ENCODE peak calls at places on chromosome 1, in nine cellular contexts. One of them, this sample, is unnamed.

GRCh38 chr1:209710837-209711236 is 6.2 kb downstream of the HSD11B1 start:
- DNase-seq in tibial artery: no peak
- DNase-seq in NCI-H510A treated with DMSO at 0.1 percent for 48 hours: no peak
- DNase-seq in ELR: no peak
- DNase-seq in activated B cell treated with CpG ODN at 0.5 μM for 24 hours: no peak
- DNase-seq in activated naive CD4-positive, alpha-beta T cell treated with anti-CD3 and anti-CD28 coated beads, Interleukin-2, amount 10 ng/mL, durations not matched to agents 7 days and 5 days: no peak
- DNase-seq in right cardiac atrium: no peak
- DNase-seq in heart right ventricle: no peak
- DNase-seq in bronchial epithelial cell: peak; percentile 34
- DNase-seq in this sample: no peak

GRCh38 chr1:197915797-197916686 is 1.1 kb upstream of the LHX9 start:
- DNase-seq in bronchial epithelial cell: peak; percentile 40
- DNase-seq in NCI-H510A treated with DMSO at 0.1 percent for 48 hours: peak; percentile 68
- DNase-seq in activated naive CD4-positive, alpha-beta T cell treated with anti-CD3 and anti-CD28 coated beads, Interleukin-2, amount 10 ng/mL, durations not matched to agents 7 days and 5 days: no peak
- DNase-seq in ELR: peak; percentile 90
- DNase-seq in heart right ventricle: peak; percentile 60
- DNase-seq in right cardiac atrium: peak; percentile 85
- DNase-seq in activated B cell treated with CpG ODN at 0.5 μM for 24 hours: no peak
- DNase-seq in tibial artery: peak; percentile 65
- DNase-seq in this sample: no peak

GRCh38 chr1:225999912-226000337 is 782 bp upstream of the SDE2 start:
- DNase-seq in NCI-H510A treated with DMSO at 0.1 percent for 48 hours: peak; percentile 45
- DNase-seq in tibial artery: no peak
- DNase-seq in activated B cell treated with CpG ODN at 0.5 μM for 24 hours: no peak
- DNase-seq in bronchial epithelial cell: no peak
- DNase-seq in right cardiac atrium: no peak
- DNase-seq in ELR: no peak
- DNase-seq in heart right ventricle: no peak
- DNase-seq in activated naive CD4-positive, alpha-beta T cell treated with anti-CD3 and anti-CD28 coated beads, Interleukin-2, amount 10 ng/mL, durations not matched to agents 7 days and 5 days: no peak
- DNase-seq in this sample: no peak

GRCh38 chr1:201748331-201748730 is 80.6 kb upstream of the IPO9 start:
- DNase-seq in activated naive CD4-positive, alpha-beta T cell treated with anti-CD3 and anti-CD28 coated beads, Interleukin-2, amount 10 ng/mL, durations not matched to agents 7 days and 5 days: no peak
- DNase-seq in tibial artery: no peak
- DNase-seq in heart right ventricle: no peak
- DNase-seq in right cardiac atrium: no peak
- DNase-seq in ELR: peak; percentile 97
- DNase-seq in bronchial epithelial cell: peak; percentile 65
- DNase-seq in NCI-H510A treated with DMSO at 0.1 percent for 48 hours: no peak
- DNase-seq in activated B cell treated with CpG ODN at 0.5 μM for 24 hours: no peak
- DNase-seq in this sample: no peak

GRCh38 chr1:6466023-6466422 is at the start of gene TNFRSF25:
- DNase-seq in NCI-H510A treated with DMSO at 0.1 percent for 48 hours: peak; percentile 77
- DNase-seq in ELR: no peak
- DNase-seq in bronchial epithelial cell: no peak
- DNase-seq in tibial artery: no peak
- DNase-seq in activated B cell treated with CpG ODN at 0.5 μM for 24 hours: no peak
- DNase-seq in right cardiac atrium: no peak
- DNase-seq in activated naive CD4-positive, alpha-beta T cell treated with anti-CD3 and anti-CD28 coated beads, Interleukin-2, amount 10 ng/mL, durations not matched to agents 7 days and 5 days: peak; percentile 72
- DNase-seq in heart right ventricle: no peak
- DNase-seq in this sample: no peak

GRCh38 chr1:9426291-9426711 is 113.0 kb upstream of the SLC25A33 start:
- DNase-seq in right cardiac atrium: no peak
- DNase-seq in activated naive CD4-positive, alpha-beta T cell treated with anti-CD3 and anti-CD28 coated beads, Interleukin-2, amount 10 ng/mL, durations not matched to agents 7 days and 5 days: peak; percentile 90
- DNase-seq in bronchial epithelial cell: no peak
- DNase-seq in activated B cell treated with CpG ODN at 0.5 μM for 24 hours: peak; percentile 69
- DNase-seq in NCI-H510A treated with DMSO at 0.1 percent for 48 hours: no peak
- DNase-seq in tibial artery: no peak
- DNase-seq in heart right ventricle: no peak
- DNase-seq in ELR: no peak
- DNase-seq in this sample: no peak

GRCh38 chr1:79005945-79006344 is 585 bp downstream of the ADGRL4 start:
- DNase-seq in activated naive CD4-positive, alpha-beta T cell treated with anti-CD3 and anti-CD28 coated beads, Interleukin-2, amount 10 ng/mL, durations not matched to agents 7 days and 5 days: no peak
- DNase-seq in activated B cell treated with CpG ODN at 0.5 μM for 24 hours: no peak
- DNase-seq in bronchial epithelial cell: no peak
- DNase-seq in heart right ventricle: no peak
- DNase-seq in right cardiac atrium: no peak
- DNase-seq in ELR: peak; percentile 42
- DNase-seq in tibial artery: no peak
- DNase-seq in NCI-H510A treated with DMSO at 0.1 percent for 48 hours: no peak
- DNase-seq in this sample: no peak

GRCh38 chr1:21490774-21491482 is 18.3 kb upstream of the ALPL start:
- DNase-seq in ELR: peak; percentile 78
- DNase-seq in right cardiac atrium: no peak
- DNase-seq in activated naive CD4-positive, alpha-beta T cell treated with anti-CD3 and anti-CD28 coated beads, Interleukin-2, amount 10 ng/mL, durations not matched to agents 7 days and 5 days: peak; percentile 50
- DNase-seq in activated B cell treated with CpG ODN at 0.5 μM for 24 hours: no peak
- DNase-seq in NCI-H510A treated with DMSO at 0.1 percent for 48 hours: peak; percentile 27
- DNase-seq in tibial artery: no peak
- DNase-seq in bronchial epithelial cell: peak; percentile 44
- DNase-seq in heart right ventricle: no peak
- DNase-seq in this sample: no peak

GRCh38 chr1:168408531-168409242 is 128.0 kb downstream of the TBX19 start:
- DNase-seq in ELR: peak; percentile 74
- DNase-seq in activated naive CD4-positive, alpha-beta T cell treated with anti-CD3 and anti-CD28 coated beads, Interleukin-2, amount 10 ng/mL, durations not matched to agents 7 days and 5 days: peak; percentile 64
- DNase-seq in activated B cell treated with CpG ODN at 0.5 μM for 24 hours: no peak
- DNase-seq in right cardiac atrium: no peak
- DNase-seq in tibial artery: no peak
- DNase-seq in NCI-H510A treated with DMSO at 0.1 percent for 48 hours: no peak
- DNase-seq in bronchial epithelial cell: peak; percentile 88
- DNase-seq in heart right ventricle: no peak
- DNase-seq in this sample: no peak

GRCh38 chr1:227925582-227926198 is 22.0 kb downstream of the WNT9A start:
- DNase-seq in bronchial epithelial cell: no peak
- DNase-seq in tibial artery: no peak
- DNase-seq in activated naive CD4-positive, alpha-beta T cell treated with anti-CD3 and anti-CD28 coated beads, Interleukin-2, amount 10 ng/mL, durations not matched to agents 7 days and 5 days: no peak
- DNase-seq in ELR: no peak
- DNase-seq in heart right ventricle: no peak
- DNase-seq in NCI-H510A treated with DMSO at 0.1 percent for 48 hours: no peak
- DNase-seq in activated B cell treated with CpG ODN at 0.5 μM for 24 hours: no peak
- DNase-seq in right cardiac atrium: no peak
- DNase-seq in this sample: no peak

GRCh38 chr1:22818061-22818770 is 107.6 kb downstream of the EPHB2 start:
- DNase-seq in activated B cell treated with CpG ODN at 0.5 μM for 24 hours: no peak
- DNase-seq in NCI-H510A treated with DMSO at 0.1 percent for 48 hours: no peak
- DNase-seq in ELR: no peak
- DNase-seq in tibial artery: no peak
- DNase-seq in heart right ventricle: no peak
- DNase-seq in right cardiac atrium: no peak
- DNase-seq in bronchial epithelial cell: no peak
- DNase-seq in activated naive CD4-positive, alpha-beta T cell treated with anti-CD3 and anti-CD28 coated beads, Interleukin-2, amount 10 ng/mL, durations not matched to agents 7 days and 5 days: no peak
- DNase-seq in this sample: no peak

GRCh38 chr1:7378346-7379130 is 392.6 kb upstream of the VAMP3 start:
- DNase-seq in activated B cell treated with CpG ODN at 0.5 μM for 24 hours: no peak
- DNase-seq in NCI-H510A treated with DMSO at 0.1 percent for 48 hours: peak; percentile 83
- DNase-seq in tibial artery: no peak
- DNase-seq in heart right ventricle: no peak
- DNase-seq in right cardiac atrium: peak; percentile 33
- DNase-seq in ELR: no peak
- DNase-seq in activated naive CD4-positive, alpha-beta T cell treated with anti-CD3 and anti-CD28 coated beads, Interleukin-2, amount 10 ng/mL, durations not matched to agents 7 days and 5 days: no peak
- DNase-seq in bronchial epithelial cell: no peak
- DNase-seq in this sample: peak; percentile 22

GRCh38 chr1:85894651-85895050 is 186.4 kb upstream of the ZNHIT6 start:
- DNase-seq in ELR: peak; percentile 61
- DNase-seq in NCI-H510A treated with DMSO at 0.1 percent for 48 hours: peak; percentile 47
- DNase-seq in activated naive CD4-positive, alpha-beta T cell treated with anti-CD3 and anti-CD28 coated beads, Interleukin-2, amount 10 ng/mL, durations not matched to agents 7 days and 5 days: no peak
- DNase-seq in bronchial epithelial cell: peak; percentile 34
- DNase-seq in right cardiac atrium: peak; percentile 44
- DNase-seq in tibial artery: peak; percentile 49
- DNase-seq in activated B cell treated with CpG ODN at 0.5 μM for 24 hours: no peak
- DNase-seq in heart right ventricle: peak; percentile 10
- DNase-seq in this sample: no peak

GRCh38 chr1:89690595-89690994 is 57.7 kb downstream of the LRRC8C start:
- DNase-seq in activated naive CD4-positive, alpha-beta T cell treated with anti-CD3 and anti-CD28 coated beads, Interleukin-2, amount 10 ng/mL, durations not matched to agents 7 days and 5 days: no peak
- DNase-seq in bronchial epithelial cell: no peak
- DNase-seq in right cardiac atrium: no peak
- DNase-seq in ELR: no peak
- DNase-seq in NCI-H510A treated with DMSO at 0.1 percent for 48 hours: no peak
- DNase-seq in tibial artery: no peak
- DNase-seq in activated B cell treated with CpG ODN at 0.5 μM for 24 hours: no peak
- DNase-seq in heart right ventricle: no peak
- DNase-seq in this sample: no peak

GRCh38 chr1:73044241-73044640 is 761.9 kb upstream of the NEGR1 start:
- DNase-seq in activated naive CD4-positive, alpha-beta T cell treated with anti-CD3 and anti-CD28 coated beads, Interleukin-2, amount 10 ng/mL, durations not matched to agents 7 days and 5 days: no peak
- DNase-seq in tibial artery: no peak
- DNase-seq in activated B cell treated with CpG ODN at 0.5 μM for 24 hours: no peak
- DNase-seq in NCI-H510A treated with DMSO at 0.1 percent for 48 hours: no peak
- DNase-seq in ELR: no peak
- DNase-seq in bronchial epithelial cell: no peak
- DNase-seq in right cardiac atrium: peak; percentile 46
- DNase-seq in heart right ventricle: no peak
- DNase-seq in this sample: no peak

GRCh38 chr1:19752083-19752696 is 47.5 kb downstream of the TMCO4 start:
- DNase-seq in activated B cell treated with CpG ODN at 0.5 μM for 24 hours: no peak
- DNase-seq in NCI-H510A treated with DMSO at 0.1 percent for 48 hours: no peak
- DNase-seq in activated naive CD4-positive, alpha-beta T cell treated with anti-CD3 and anti-CD28 coated beads, Interleukin-2, amount 10 ng/mL, durations not matched to agents 7 days and 5 days: no peak
- DNase-seq in right cardiac atrium: no peak
- DNase-seq in heart right ventricle: no peak
- DNase-seq in tibial artery: no peak
- DNase-seq in bronchial epithelial cell: no peak
- DNase-seq in ELR: no peak
- DNase-seq in this sample: no peak

GRCh38 chr1:148373236-148373935 is 109.7 kb downstream of the PPIAL4G start:
- DNase-seq in right cardiac atrium: no peak
- DNase-seq in tibial artery: no peak
- DNase-seq in activated B cell treated with CpG ODN at 0.5 μM for 24 hours: no peak
- DNase-seq in bronchial epithelial cell: no peak
- DNase-seq in ELR: no peak
- DNase-seq in activated naive CD4-positive, alpha-beta T cell treated with anti-CD3 and anti-CD28 coated beads, Interleukin-2, amount 10 ng/mL, durations not matched to agents 7 days and 5 days: peak; percentile 38
- DNase-seq in NCI-H510A treated with DMSO at 0.1 percent for 48 hours: no peak
- DNase-seq in heart right ventricle: no peak
- DNase-seq in this sample: no peak

GRCh38 chr1:2879591-2879990 is 78.1 kb upstream of the TTC34 start:
- DNase-seq in NCI-H510A treated with DMSO at 0.1 percent for 48 hours: no peak
- DNase-seq in right cardiac atrium: no peak
- DNase-seq in tibial artery: no peak
- DNase-seq in activated B cell treated with CpG ODN at 0.5 μM for 24 hours: no peak
- DNase-seq in ELR: no peak
- DNase-seq in heart right ventricle: no peak
- DNase-seq in bronchial epithelial cell: no peak
- DNase-seq in activated naive CD4-positive, alpha-beta T cell treated with anti-CD3 and anti-CD28 coated beads, Interleukin-2, amount 10 ng/mL, durations not matched to agents 7 days and 5 days: no peak
- DNase-seq in this sample: no peak

GRCh38 chr1:204494281-204495077 is at the start of gene PIK3C2B:
- DNase-seq in activated naive CD4-positive, alpha-beta T cell treated with anti-CD3 and anti-CD28 coated beads, Interleukin-2, amount 10 ng/mL, durations not matched to agents 7 days and 5 days: peak; percentile 81
- DNase-seq in ELR: peak; percentile 84
- DNase-seq in right cardiac atrium: peak; percentile 95
- DNase-seq in NCI-H510A treated with DMSO at 0.1 percent for 48 hours: peak; percentile 79
- DNase-seq in bronchial epithelial cell: peak; percentile 62
- DNase-seq in heart right ventricle: peak; percentile 88
- DNase-seq in tibial artery: peak; percentile 75
- DNase-seq in activated B cell treated with CpG ODN at 0.5 μM for 24 hours: peak; percentile 71
- DNase-seq in this sample: peak; percentile 88

GRCh38 chr1:14142397-14143095 is 442.6 kb downstream of the PRDM2 start:
- DNase-seq in right cardiac atrium: no peak
- DNase-seq in bronchial epithelial cell: peak; percentile 19
- DNase-seq in heart right ventricle: no peak
- DNase-seq in NCI-H510A treated with DMSO at 0.1 percent for 48 hours: peak; percentile 80
- DNase-seq in ELR: no peak
- DNase-seq in activated B cell treated with CpG ODN at 0.5 μM for 24 hours: no peak
- DNase-seq in activated naive CD4-positive, alpha-beta T cell treated with anti-CD3 and anti-CD28 coated beads, Interleukin-2, amount 10 ng/mL, durations not matched to agents 7 days and 5 days: no peak
- DNase-seq in tibial artery: no peak
- DNase-seq in this sample: no peak